ENCODE peak calls at places on chromosomes 7 and 10, in five cellular contexts. K is B cell, H is transverse colon, V is AG09309, J is activated B cell treated with CpG ODN at 0.5 μM for 24 hours. Y is an unnamed sample.

GRCh38 chr7:45238806-45239205 is 81.2 kb downstream of the RAMP3 start:
- DNase-seq in K (no peak), H (no peak), V (no peak), J (no peak), Y (no peak)

GRCh38 chr7:42080831-42081230 is 156.2 kb downstream of the GLI3 start:
- DNase-seq in K (no peak), H (no peak), V (no peak), J (no peak), Y (peak; percentile 69)

GRCh38 chr10:122201401-122201800 is 69.7 kb upstream of the BTBD16 start:
- DNase-seq in K (no peak), H (no peak), V (no peak), J (no peak), Y (no peak)

GRCh38 chr7:65276822-65277221 is 96.8 kb upstream of the ZNF92 start:
- DNase-seq in K (no peak), H (no peak), V (no peak), J (no peak), Y (no peak)

GRCh38 chr7:155009570-155010157 is 6.7 kb upstream of the PAXIP1 start:
- DNase-seq in K (peak; percentile 31), H (no peak), V (no peak), J (no peak), Y (no peak)

GRCh38 chr7:28980504-28981281 is 22.6 kb upstream of the TRIL start:
- DNase-seq in K (no peak), H (no peak), V (no peak), J (no peak), Y (no peak)

GRCh38 chr10:97020452-97021400 is 165.0 kb downstream of the SLIT1 start:
- DNase-seq in K (no peak), H (no peak), V (no peak), J (no peak), Y (no peak)

GRCh38 chr10:17787087-17787942 is 21.8 kb upstream of the MRC1 start:
- DNase-seq in K (no peak), H (no peak), V (peak; percentile 88), J (no peak), Y (no peak)

GRCh38 chr10:107971973-107972372 is 807.5 kb upstream of the SORCS1 start:
- DNase-seq in K (no peak), H (no peak), V (peak; percentile 49), J (no peak), Y (no peak)

GRCh38 chr10:116538461-116538860 is 7.3 kb upstream of the PNLIP start:
- DNase-seq in K (no peak), H (no peak), V (no peak), J (no peak), Y (no peak)

GRCh38 chr7:123718773-123719480 is 29.9 kb downstream of the WASL start:
- DNase-seq in K (no peak), H (no peak), V (no peak), J (no peak), Y (no peak)

GRCh38 chr10:11073410-11073809 is 55.7 kb downstream of the CELF2 start:
- DNase-seq in K (no peak), H (no peak), V (no peak), J (no peak), Y (no peak)

GRCh38 chr10:48251152-48251524 is 23.4 kb downstream of the FRMPD2 start:
- DNase-seq in K (no peak), H (no peak), V (no peak), J (no peak), Y (no peak)

GRCh38 chr7:139035588-139036353 is at the start of gene ZC3HAV1L:
- DNase-seq in K (peak; percentile 43), H (peak; percentile 46), V (no peak), J (peak; percentile 34), Y (no peak)

GRCh38 chr10:13997650-13998049 is 333.1 kb downstream of the FRMD4A start:
- DNase-seq in K (no peak), H (no peak), V (no peak), J (no peak), Y (no peak)

GRCh38 chr7:149849174-149849573 is 11.0 kb downstream of the ZNF862 start:
- DNase-seq in K (no peak), H (no peak), V (no peak), J (no peak), Y (no peak)

GRCh38 chr10:50286996-50287803 is 35.9 kb upstream of the ASAH2 start:
- DNase-seq in K (no peak), H (no peak), V (no peak), J (no peak), Y (no peak)

GRCh38 chr10:1489801-1490200 is 247.5 kb downstream of the ADARB2 start:
- DNase-seq in K (no peak), H (no peak), V (no peak), J (no peak), Y (no peak)

GRCh38 chr10:33258951-33259350 is 75.5 kb downstream of the NRP1 start:
- DNase-seq in K (no peak), H (no peak), V (no peak), J (no peak), Y (no peak)

GRCh38 chr7:30222519-30223213 is 61.7 kb upstream of the ZNRF2 start:
- DNase-seq in K (no peak), H (no peak), V (no peak), J (no peak), Y (no peak)

GRCh38 chr10:129936266-129936922 is 27.7 kb downstream of the EBF3 start:
- DNase-seq in K (no peak), H (no peak), V (no peak), J (no peak), Y (no peak)

GRCh38 chr10:46520381-46520780 is 36.1 kb downstream of the GPRIN2 start:
- DNase-seq in K (no peak), H (peak; percentile 6), V (no peak), J (no peak), Y (peak; percentile 45)

GRCh38 chr7:117114272-117114671 is 161.0 kb downstream of the ST7 start:
- DNase-seq in K (no peak), H (no peak), V (no peak), J (no peak), Y (no peak)

GRCh38 chr7:117068511-117069155 is 115.3 kb downstream of the ST7 start:
- DNase-seq in K (no peak), H (no peak), V (no peak), J (no peak), Y (no peak)

GRCh38 chr7:69419928-69420327 is 178.3 kb upstream of the AUTS2 start:
- DNase-seq in K (no peak), H (no peak), V (no peak), J (no peak), Y (no peak)

GRCh38 chr7:44059219-44060090 is 5.9 kb downstream of the PGAM2 start:
- DNase-seq in K (peak; percentile 75), H (peak; percentile 19), V (no peak), J (peak; percentile 57), Y (no peak)

GRCh38 chr7:139731802-139732470 is 45.9 kb downstream of the HIPK2 start:
- DNase-seq in K (no peak), H (peak; percentile 89), V (peak; percentile 67), J (no peak), Y (peak; percentile 94)

GRCh38 chr10:14665304-14665703 is 109.4 kb downstream of the FAM107B start:
- DNase-seq in K (no peak), H (no peak), V (no peak), J (no peak), Y (no peak)

GRCh38 chr7:53485354-53485753 is 449.9 kb downstream of the POM121L12 start:
- DNase-seq in K (no peak), H (no peak), V (no peak), J (no peak), Y (no peak)

DNA sequence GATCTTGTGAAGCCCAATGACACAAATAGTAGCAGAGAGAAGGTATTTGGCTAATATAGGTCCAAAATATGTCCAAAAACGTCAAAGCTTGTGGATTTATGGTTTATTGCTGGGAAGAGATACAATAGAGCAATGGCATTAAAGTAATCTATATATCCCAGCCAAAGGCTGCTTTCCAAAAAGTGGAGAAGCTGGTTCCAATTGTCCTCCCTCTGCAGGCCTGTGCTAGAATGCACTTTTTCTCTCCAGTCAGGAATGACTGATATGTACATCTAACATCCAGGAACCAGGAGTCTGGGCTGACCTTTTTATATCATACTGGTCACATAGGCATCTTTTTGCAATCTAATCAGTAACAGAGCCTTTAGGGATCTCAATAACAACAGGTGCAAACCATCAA is 167.1 kb upstream of the FAM3C start:
- DNase-seq in K (no peak), H (no peak), V (no peak), J (no peak), Y (no peak)
- TF ChIP-seq CTCF in K (no peak), H (peak; percentile 7), V (peak; percentile 32), J (no peak), Y (no peak)

GRCh38 chr10:118307768-118308347 is 34.3 kb downstream of the FAM204A start:
- DNase-seq in K (no peak), H (no peak), V (no peak), J (no peak), Y (no peak)

GRCh38 chr10:118310822-118311221 is 31.3 kb downstream of the FAM204A start:
- DNase-seq in K (no peak), H (no peak), V (no peak), J (no peak), Y (no peak)

GRCh38 chr10:118307237-118307636 is 34.9 kb downstream of the FAM204A start:
- DNase-seq in K (no peak), H (no peak), V (no peak), J (no peak), Y (no peak)

GRCh38 chr10:118309911-118310310 is 32.2 kb downstream of the FAM204A start:
- DNase-seq in K (no peak), H (no peak), V (no peak), J (no peak), Y (no peak)

DNA sequence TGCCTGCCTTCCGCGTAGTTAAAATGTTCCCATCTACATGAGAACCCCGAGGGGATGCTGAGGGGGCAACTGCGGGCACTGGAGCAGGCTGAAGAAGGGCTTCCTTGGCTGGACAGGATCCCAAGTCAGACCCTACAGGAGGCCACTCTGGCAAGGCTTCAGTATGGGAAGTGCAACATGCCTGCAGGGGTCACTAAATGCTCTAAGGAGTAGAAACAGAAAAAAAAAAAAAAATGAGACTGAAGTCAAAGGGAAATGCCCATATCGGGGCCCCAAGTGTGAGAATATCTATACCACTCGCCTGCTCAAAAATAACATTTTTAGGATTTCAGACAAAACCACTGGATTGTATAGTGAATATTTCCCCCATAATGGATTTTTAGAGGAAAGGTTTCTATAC is 33.5 kb downstream of the FAM204A start:
- DNase-seq in K (no peak), H (no peak), V (no peak), J (no peak), Y (no peak)
- TF ChIP-seq CTCF in K (no peak), H (no peak), V (no peak), J (no peak), Y (no peak)

GRCh38 chr7:76383089-76383944 is 24.5 kb upstream of the YWHAG start:
- DNase-seq in K (no peak), H (no peak), V (no peak), J (no peak), Y (no peak)
- TF ChIP-seq CTCF in K (no peak), H (no peak), V (no peak), J (no peak), Y (no peak)

DNA sequence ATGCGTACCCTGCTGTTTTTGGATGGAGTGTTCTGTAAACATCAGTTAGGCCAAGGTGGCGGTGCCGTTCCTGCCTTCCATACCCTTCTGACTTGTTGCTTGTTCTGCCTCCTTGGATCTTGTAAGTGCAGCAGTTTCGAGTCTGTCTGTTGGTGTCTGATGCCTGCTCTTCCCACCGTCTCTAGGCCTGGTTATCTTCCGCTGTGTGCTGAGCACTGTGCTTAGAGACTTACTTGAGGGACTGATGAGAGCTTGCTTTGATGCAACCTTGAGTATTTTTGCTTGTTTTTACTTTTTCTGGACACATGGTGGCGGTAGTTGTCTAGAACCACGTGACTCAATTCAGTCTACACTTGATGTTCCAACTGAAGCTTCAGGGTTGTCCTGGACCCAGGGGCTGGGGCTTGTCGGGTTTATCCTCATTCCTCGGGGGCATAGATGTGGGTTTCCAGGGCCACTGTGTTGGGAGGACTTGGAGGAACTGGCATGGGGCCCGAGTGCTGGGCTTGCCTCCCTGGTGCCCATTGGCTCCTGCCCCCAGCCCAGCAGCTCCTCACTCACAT is 14.4 kb upstream of the SPRN start:
- DNase-seq in K (no peak), H (no peak), V (no peak), J (no peak), Y (no peak)
- TF ChIP-seq CTCF in K (peak; percentile 29), H (no peak), V (peak; percentile 25), J (no peak), Y (peak; percentile 38)